ENCODE peak calls at places on chromosomes 6 and 20, in seven cellular contexts. One of them, this sample, is unnamed.

GRCh38 chr6:152124432-152125074 is 317.1 kb downstream of the ESR1 start:
- DNase-seq in foreskin fibroblast: peak; percentile 52
- DNase-seq in astrocyte of the spinal cord: peak; percentile 76
- DNase-seq in IMR-90: peak; percentile 75
- DNase-seq in GM12865: peak; percentile 56
- DNase-seq in HFFc6: peak; percentile 65
- DNase-seq in pancreas: no peak
- DNase-seq in this sample: no peak

GRCh38 chr6:144447487-144447886 is 162.4 kb downstream of the UTRN start:
- DNase-seq in IMR-90: peak; percentile 64
- DNase-seq in HFFc6: peak; percentile 61
- DNase-seq in foreskin fibroblast: peak; percentile 42
- DNase-seq in astrocyte of the spinal cord: peak; percentile 8
- DNase-seq in pancreas: no peak
- DNase-seq in GM12865: no peak
- DNase-seq in this sample: no peak

GRCh38 chr20:3228750-3229032 is 10.3 kb downstream of the SLC4A11 start:
- DNase-seq in GM12865: no peak
- DNase-seq in pancreas: no peak
- DNase-seq in foreskin fibroblast: no peak
- DNase-seq in astrocyte of the spinal cord: no peak
- DNase-seq in IMR-90: no peak
- DNase-seq in HFFc6: no peak
- DNase-seq in this sample: no peak

GRCh38 chr6:72616406-72617015 is 5.4 kb upstream of the KCNQ5 start:
- DNase-seq in HFFc6: peak; percentile 42
- DNase-seq in GM12865: peak; percentile 67
- DNase-seq in foreskin fibroblast: peak; percentile 17
- DNase-seq in astrocyte of the spinal cord: peak; percentile 66
- DNase-seq in IMR-90: peak; percentile 60
- DNase-seq in pancreas: no peak
- DNase-seq in this sample: no peak

GRCh38 chr6:169451065-169451840 is 197.6 kb upstream of the THBS2 start:
- DNase-seq in foreskin fibroblast: no peak
- DNase-seq in GM12865: no peak
- DNase-seq in HFFc6: no peak
- DNase-seq in IMR-90: no peak
- DNase-seq in pancreas: no peak
- DNase-seq in astrocyte of the spinal cord: no peak
- DNase-seq in this sample: no peak

GRCh38 chr6:42190784-42191183 is 4.0 kb downstream of the GUCA1B start:
- DNase-seq in HFFc6: peak; percentile 72
- DNase-seq in foreskin fibroblast: peak; percentile 77
- DNase-seq in IMR-90: peak; percentile 92
- DNase-seq in pancreas: no peak
- DNase-seq in astrocyte of the spinal cord: peak; percentile 56
- DNase-seq in GM12865: no peak
- DNase-seq in this sample: no peak

GRCh38 chr6:101516553-101516952 is 123.0 kb downstream of the GRIK2 start:
- DNase-seq in HFFc6: no peak
- DNase-seq in GM12865: no peak
- DNase-seq in foreskin fibroblast: no peak
- DNase-seq in astrocyte of the spinal cord: no peak
- DNase-seq in IMR-90: no peak
- DNase-seq in pancreas: no peak
- DNase-seq in this sample: no peak

GRCh38 chr6:116410945-116411623 is 40.3 kb downstream of the DSE start:
- DNase-seq in IMR-90: peak; percentile 74
- DNase-seq in pancreas: no peak
- DNase-seq in HFFc6: peak; percentile 50
- DNase-seq in GM12865: no peak
- DNase-seq in foreskin fibroblast: peak; percentile 65
- DNase-seq in astrocyte of the spinal cord: peak; percentile 61
- DNase-seq in this sample: no peak

GRCh38 chr6:8065519-8065911 is 1.3 kb upstream of the BLOC1S5 start:
- DNase-seq in pancreas: no peak
- DNase-seq in IMR-90: peak; percentile 49
- DNase-seq in GM12865: peak; percentile 65
- DNase-seq in HFFc6: no peak
- DNase-seq in foreskin fibroblast: no peak
- DNase-seq in astrocyte of the spinal cord: no peak
- DNase-seq in this sample: no peak

GRCh38 chr20:47905628-47906487 is 120.6 kb upstream of the SULF2 start:
- DNase-seq in IMR-90: no peak
- DNase-seq in GM12865: no peak
- DNase-seq in astrocyte of the spinal cord: no peak
- DNase-seq in pancreas: no peak
- DNase-seq in foreskin fibroblast: no peak
- DNase-seq in HFFc6: no peak
- DNase-seq in this sample: no peak

GRCh38 chr20:24963672-24964517 is 14.8 kb downstream of the CST7 start:
- DNase-seq in pancreas: no peak
- DNase-seq in foreskin fibroblast: no peak
- DNase-seq in astrocyte of the spinal cord: no peak
- DNase-seq in GM12865: no peak
- DNase-seq in IMR-90: no peak
- DNase-seq in HFFc6: no peak
- DNase-seq in this sample: peak; percentile 31

DNA sequence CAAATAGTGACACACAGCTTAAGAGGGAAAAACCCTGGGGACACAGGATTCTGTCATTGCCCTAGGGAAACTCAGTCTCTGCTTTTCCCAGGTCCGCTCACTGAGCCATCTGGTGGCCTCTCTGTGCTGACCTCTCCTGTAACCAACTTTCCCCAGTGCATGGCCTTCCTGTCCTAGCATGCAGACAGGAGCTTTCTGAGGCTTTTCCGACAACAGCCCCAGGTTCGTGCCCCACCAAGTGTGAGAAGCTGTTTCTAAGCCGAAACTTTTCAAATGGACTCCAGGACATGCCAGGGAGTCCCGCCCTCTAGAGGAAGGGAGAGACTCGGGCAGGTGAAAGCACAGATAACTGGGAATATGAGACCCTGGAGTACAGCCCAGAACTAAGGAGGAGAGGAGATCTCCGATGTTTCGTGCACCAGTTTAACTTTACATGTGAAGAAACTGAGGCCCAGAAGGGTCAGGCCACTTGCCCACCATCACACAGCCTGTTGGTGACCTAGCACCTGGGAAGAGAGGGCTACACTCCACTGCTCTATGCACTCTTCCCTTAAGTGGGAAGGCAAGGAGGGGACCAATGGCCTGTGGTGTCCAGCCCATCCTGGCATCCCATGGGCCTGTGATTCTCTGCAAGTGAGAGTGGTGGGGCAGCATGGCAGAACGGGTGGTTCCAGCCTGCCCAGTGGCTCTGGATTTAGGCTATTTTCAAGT is 46.2 kb downstream of the RPP40 start:
- DNase-seq in GM12865: no peak
- DNase-seq in HFFc6: no peak
- DNase-seq in foreskin fibroblast: no peak
- DNase-seq in IMR-90: no peak
- DNase-seq in pancreas: no peak
- DNase-seq in astrocyte of the spinal cord: no peak
- DNase-seq in this sample: no peak
- TF ChIP-seq CTCF in GM12865: no peak
- TF ChIP-seq CTCF in HFFc6: peak; percentile 60
- TF ChIP-seq CTCF in foreskin fibroblast: peak; percentile 33
- TF ChIP-seq CTCF in IMR-90: no peak
- TF ChIP-seq CTCF in pancreas: no peak
- TF ChIP-seq CTCF in astrocyte of the spinal cord: no peak
- TF ChIP-seq CTCF in this sample: no peak

DNA sequence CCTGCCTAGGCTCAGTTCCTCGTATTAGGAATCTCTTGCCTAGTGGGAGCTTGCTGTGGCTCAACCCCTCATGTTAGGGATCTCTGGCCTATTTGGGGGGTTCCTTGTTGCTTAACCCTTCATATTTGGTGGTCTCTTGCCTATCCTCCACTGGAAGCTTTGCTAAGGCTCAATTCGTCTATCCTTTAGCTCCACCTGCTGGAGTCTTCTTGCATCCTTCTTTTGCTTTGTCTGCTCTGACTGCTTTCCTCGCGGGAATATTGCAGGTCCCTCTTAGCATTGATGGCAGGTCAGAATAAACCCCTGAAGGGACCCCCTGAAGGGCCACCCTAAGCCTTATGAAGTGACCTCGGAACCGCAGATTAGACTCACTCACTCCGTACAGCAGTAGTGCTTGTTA is 203.0 kb upstream of the TBX18 start:
- DNase-seq in HFFc6: peak; percentile 35
- DNase-seq in GM12865: peak; percentile 16
- DNase-seq in astrocyte of the spinal cord: peak; percentile 48
- DNase-seq in IMR-90: peak; percentile 15
- DNase-seq in foreskin fibroblast: peak; percentile 48
- DNase-seq in pancreas: peak; percentile 27
- DNase-seq in this sample: no peak
- TF ChIP-seq CTCF in HFFc6: peak; percentile 80
- TF ChIP-seq CTCF in GM12865: peak; percentile 30
- TF ChIP-seq CTCF in astrocyte of the spinal cord: peak; percentile 57
- TF ChIP-seq CTCF in IMR-90: peak; percentile 49
- TF ChIP-seq CTCF in foreskin fibroblast: peak; percentile 57
- TF ChIP-seq CTCF in pancreas: no peak
- TF ChIP-seq CTCF in this sample: peak; percentile 64

GRCh38 chr6:154448448-154449096 is 61.9 kb downstream of the CNKSR3 start:
- DNase-seq in pancreas: peak; percentile 29
- DNase-seq in foreskin fibroblast: peak; percentile 61
- DNase-seq in GM12865: no peak
- DNase-seq in astrocyte of the spinal cord: peak; percentile 86
- DNase-seq in HFFc6: peak; percentile 41
- DNase-seq in IMR-90: peak; percentile 93
- DNase-seq in this sample: no peak
- TF ChIP-seq CTCF in pancreas: no peak
- TF ChIP-seq CTCF in foreskin fibroblast: no peak
- TF ChIP-seq CTCF in GM12865: no peak
- TF ChIP-seq CTCF in astrocyte of the spinal cord: peak; percentile 23
- TF ChIP-seq CTCF in HFFc6: peak; percentile 58
- TF ChIP-seq CTCF in IMR-90: peak; percentile 12
- TF ChIP-seq CTCF in this sample: peak; percentile 43

GRCh38 chr6:37177083-37177949 is 7.4 kb downstream of the PIM1 start:
- DNase-seq in foreskin fibroblast: no peak
- DNase-seq in GM12865: no peak
- DNase-seq in astrocyte of the spinal cord: no peak
- DNase-seq in HFFc6: no peak
- DNase-seq in IMR-90: no peak
- DNase-seq in pancreas: no peak
- DNase-seq in this sample: no peak
- TF ChIP-seq CTCF in foreskin fibroblast: no peak
- TF ChIP-seq CTCF in GM12865: no peak
- TF ChIP-seq CTCF in astrocyte of the spinal cord: no peak
- TF ChIP-seq CTCF in HFFc6: no peak
- TF ChIP-seq CTCF in IMR-90: no peak
- TF ChIP-seq CTCF in pancreas: no peak
- TF ChIP-seq CTCF in this sample: no peak

DNA sequence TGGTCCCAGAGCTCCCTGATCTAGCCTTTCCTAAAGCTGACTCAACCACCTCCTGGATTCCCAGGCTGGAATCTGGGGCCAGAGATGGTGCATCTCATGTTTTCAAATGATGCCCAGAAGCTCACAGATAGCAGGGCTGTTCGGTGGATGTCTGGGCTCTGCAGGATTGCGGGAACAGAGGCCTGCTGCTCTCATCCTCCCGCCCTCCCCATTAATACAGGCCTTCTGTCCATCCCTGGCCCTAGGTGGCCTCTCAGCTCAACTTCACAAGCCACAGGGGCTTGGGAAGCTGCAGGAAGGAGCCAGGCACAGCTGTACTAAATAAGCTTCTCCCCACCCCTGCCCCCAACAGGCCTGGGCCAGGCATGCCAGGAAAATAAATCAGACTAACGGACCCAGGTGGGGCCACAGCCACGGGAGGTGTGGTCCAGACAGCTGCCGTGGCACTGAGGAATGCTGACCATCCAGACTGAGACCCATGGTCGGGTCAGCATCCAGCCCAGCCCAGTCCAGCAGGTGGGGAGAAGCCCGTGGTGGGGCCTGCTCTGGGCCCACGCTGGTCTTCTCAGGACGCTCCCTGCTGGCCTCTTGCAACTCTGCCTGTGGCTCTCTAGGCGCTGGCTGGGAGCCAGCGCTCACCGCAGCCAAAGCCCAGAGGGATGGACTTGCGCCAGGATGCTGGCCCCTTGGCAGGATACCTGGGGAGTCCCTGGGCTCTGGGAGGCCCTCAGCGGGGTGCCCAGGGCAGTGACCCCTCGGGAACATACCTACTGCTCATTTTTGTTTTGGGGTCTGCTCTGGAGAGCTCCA is 8.5 kb upstream of the YTHDF1 start:
- DNase-seq in IMR-90: peak; percentile 44
- DNase-seq in foreskin fibroblast: no peak
- DNase-seq in GM12865: no peak
- DNase-seq in HFFc6: no peak
- DNase-seq in astrocyte of the spinal cord: peak; percentile 74
- DNase-seq in pancreas: peak; percentile 65
- DNase-seq in this sample: no peak
- TF ChIP-seq CTCF in IMR-90: peak; percentile 35
- TF ChIP-seq CTCF in foreskin fibroblast: peak; percentile 2
- TF ChIP-seq CTCF in GM12865: no peak
- TF ChIP-seq CTCF in HFFc6: peak; percentile 42
- TF ChIP-seq CTCF in astrocyte of the spinal cord: peak; percentile 44
- TF ChIP-seq CTCF in pancreas: no peak
- TF ChIP-seq CTCF in this sample: no peak

GRCh38 chr6:158328446-158328845 is 16.2 kb downstream of the TULP4 start:
- DNase-seq in astrocyte of the spinal cord: no peak
- DNase-seq in pancreas: no peak
- DNase-seq in foreskin fibroblast: no peak
- DNase-seq in IMR-90: no peak
- DNase-seq in HFFc6: no peak
- DNase-seq in GM12865: no peak
- DNase-seq in this sample: no peak
- TF ChIP-seq CTCF in astrocyte of the spinal cord: no peak
- TF ChIP-seq CTCF in pancreas: no peak
- TF ChIP-seq CTCF in foreskin fibroblast: no peak
- TF ChIP-seq CTCF in IMR-90: no peak
- TF ChIP-seq CTCF in HFFc6: no peak
- TF ChIP-seq CTCF in GM12865: no peak
- TF ChIP-seq CTCF in this sample: no peak

GRCh38 chr20:10412591-10413408 is 21.2 kb downstream of the MKKS start:
- DNase-seq in IMR-90: no peak
- DNase-seq in astrocyte of the spinal cord: peak; percentile 14
- DNase-seq in HFFc6: no peak
- DNase-seq in foreskin fibroblast: no peak
- DNase-seq in pancreas: no peak
- DNase-seq in GM12865: no peak
- DNase-seq in this sample: no peak
- TF ChIP-seq CTCF in IMR-90: peak; percentile 12
- TF ChIP-seq CTCF in astrocyte of the spinal cord: peak; percentile 28
- TF ChIP-seq CTCF in HFFc6: peak; percentile 65
- TF ChIP-seq CTCF in foreskin fibroblast: peak; percentile 10
- TF ChIP-seq CTCF in pancreas: no peak
- TF ChIP-seq CTCF in GM12865: no peak
- TF ChIP-seq CTCF in this sample: no peak

GRCh38 chr6:137415834-137416190 is 78.4 kb downstream of the OLIG3 start:
- DNase-seq in HFFc6: no peak
- DNase-seq in foreskin fibroblast: no peak
- DNase-seq in pancreas: no peak
- DNase-seq in astrocyte of the spinal cord: no peak
- DNase-seq in IMR-90: no peak
- DNase-seq in GM12865: no peak
- DNase-seq in this sample: no peak
- TF ChIP-seq CTCF in HFFc6: peak; percentile 35
- TF ChIP-seq CTCF in foreskin fibroblast: no peak
- TF ChIP-seq CTCF in pancreas: peak; percentile 1
- TF ChIP-seq CTCF in astrocyte of the spinal cord: no peak
- TF ChIP-seq CTCF in IMR-90: no peak
- TF ChIP-seq CTCF in GM12865: no peak
- TF ChIP-seq CTCF in this sample: no peak

GRCh38 chr6:27809939-27810767 is 102.0 kb downstream of the OR2B2 start:
- DNase-seq in HFFc6: peak; percentile 98
- DNase-seq in astrocyte of the spinal cord: peak; percentile 98
- DNase-seq in foreskin fibroblast: peak; percentile 93
- DNase-seq in GM12865: peak; percentile 99
- DNase-seq in IMR-90: peak; percentile 98
- DNase-seq in pancreas: peak; percentile 33
- DNase-seq in this sample: peak; percentile 69
- TF ChIP-seq CTCF in HFFc6: peak; percentile 26
- TF ChIP-seq CTCF in astrocyte of the spinal cord: peak; percentile 10
- TF ChIP-seq CTCF in foreskin fibroblast: no peak
- TF ChIP-seq CTCF in GM12865: no peak
- TF ChIP-seq CTCF in IMR-90: peak; percentile 16
- TF ChIP-seq CTCF in pancreas: no peak
- TF ChIP-seq CTCF in this sample: no peak